ENCODE peak calls at places on chromosomes 3 and 15, in ten cellular contexts. A is hypothalamus; L is GM12865; G is MV-4-11; Y is left lobe of liver; J is SJCRH30; S is NB4; E is iris pigment epithelial cell; W is HT1080; C is activated naive CD8-positive, alpha-beta T cell treated with anti-CD3 and anti-CD28 coated beads for 36 hours. Q is an unnamed sample.
A peak's percentile ranks its signal among the peaks of the same experiment; 100 is the strongest.

GRCh38 chr3:55728461-55729100 is 241.5 kb upstream of the WNT5A start:
- DNase-seq in G (no peak), C (no peak), E (no peak), W (no peak), J (peak; percentile 45), S (no peak), Y (no peak), A (no peak), L (no peak), Q (no peak)

GRCh38 chr3:170346481-170347125 is 10.9 kb upstream of the SKIL start:
- DNase-seq in A (no peak), G (no peak), J (no peak), E (no peak), S (no peak), W (no peak), L (no peak), Y (no peak), C (no peak), Q (no peak)

GRCh38 chr3:144041960-144042556 is 70.4 kb downstream of the DIPK2A start:
- DNase-seq in G (no peak), L (no peak), S (no peak), W (no peak), C (no peak), E (no peak), J (no peak), Y (no peak), A (no peak), Q (no peak)

GRCh38 chr3:39502838-39503145 is 35.3 kb downstream of the MOBP start:
- DNase-seq in A (no peak), W (no peak), L (no peak), C (no peak), Y (no peak), S (no peak), G (no peak), E (no peak), J (no peak), Q (no peak)

GRCh38 chr15:65363306-65363705 is 14.5 kb downstream of the IGDCC3 start:
- DNase-seq in E (no peak), C (no peak), A (no peak), G (no peak), S (no peak), W (no peak), J (no peak), Y (no peak), L (no peak), Q (no peak)

GRCh38 chr15:25694823-25695312 is 168.3 kb downstream of the ATP10A start:
- DNase-seq in G (no peak), Y (no peak), E (no peak), S (no peak), C (no peak), A (no peak), J (no peak), L (no peak), W (no peak), Q (no peak)

GRCh38 chr3:52456169-52456799 is 880 bp downstream of the NISCH start:
- DNase-seq in A (no peak), C (no peak), G (no peak), Y (no peak), W (no peak), J (peak; percentile 32), L (no peak), E (peak; percentile 18), S (peak; percentile 40), Q (no peak)

GRCh38 chr3:139043554-139044365 is 932 bp downstream of the PRR23C start:
- DNase-seq in A (no peak), Y (no peak), S (no peak), G (no peak), E (no peak), L (no peak), C (no peak), J (no peak), W (no peak), Q (no peak)

GRCh38 chr3:106397004-106397403 is 528.2 kb upstream of the CBLB start:
- DNase-seq in C (no peak), G (no peak), J (no peak), L (no peak), E (no peak), W (no peak), A (no peak), Y (no peak), S (no peak), Q (no peak)

GRCh38 chr3:51716805-51717204 is 9.9 kb downstream of the GRM2 start:
- DNase-seq in J (no peak), S (no peak), Y (peak; percentile 28), C (no peak), W (no peak), G (no peak), L (no peak), E (no peak), A (no peak), Q (no peak)

GRCh38 chr15:89494941-89495637 is 1.3 kb downstream of the RHCG start:
- DNase-seq in L (peak; percentile 45), S (peak; percentile 67), C (peak; percentile 18), Y (peak; percentile 48), J (peak; percentile 32), E (peak; percentile 18), W (no peak), A (no peak), G (no peak), Q (no peak)

Q was measured in NCI-H2171.